ENCODE peak calls at places on chromosomes 4 and X, in five cellular contexts. B, J, K, L and X are unnamed samples.

GRCh38 chrX:138026211-138026610 is 460.3 kb downstream of the ZIC3 start:
- DNase-seq in J (no peak), B (no peak), L (peak; percentile 1), K (no peak), X (no peak)

GRCh38 chr4:2817701-2818350 is 24.9 kb downstream of the SH3BP2 start:
- DNase-seq in B (no peak), J (no peak), K (peak; percentile 61), L (no peak), X (peak; percentile 79)

GRCh38 chr4:158624889-158625478 is 46.7 kb downstream of the C4orf46 start:
- DNase-seq in L (peak; percentile 83), K (no peak), B (no peak), J (peak; percentile 48), X (no peak)

GRCh38 chrX:47634871-47635575 is 5.3 kb upstream of the CFP start:
- DNase-seq in K (no peak), B (no peak), L (no peak), J (no peak), X (no peak)

GRCh38 chr4:59380841-59381366 is 1819.2 kb upstream of the ADGRL3 start:
- DNase-seq in K (no peak), L (no peak), B (no peak), J (no peak), X (no peak)

GRCh38 chr4:4507923-4508322 is 33.9 kb downstream of the STX18 start:
- DNase-seq in J (no peak), K (no peak), L (no peak), B (no peak), X (no peak)

GRCh38 chrX:79330022-79330421 is 37.1 kb downstream of the ITM2A start:
- DNase-seq in B (no peak), K (no peak), J (no peak), L (no peak), X (no peak)

GRCh38 chrX:98931194-98931593 is 1478.9 kb downstream of the PCDH19 start:
- DNase-seq in L (no peak), J (no peak), B (no peak), K (no peak), X (no peak)

GRCh38 chr4:137384476-137384875 is 147.8 kb downstream of the PCDH18 start:
- DNase-seq in K (no peak), L (no peak), J (no peak), B (no peak), X (no peak)

GRCh38 chrX:1398431-1399340 is 6.8 kb upstream of the SLC25A6 start:
- DNase-seq in L (no peak), B (no peak), K (peak; percentile 23), J (no peak), X (peak; percentile 45)

GRCh38 chrX:53133400-53133799 is 39.5 kb downstream of the KANTR start:
- DNase-seq in J (no peak), L (no peak), B (no peak), K (no peak), X (no peak)

GRCh38 chrX:22081475-22082092 is 49.5 kb downstream of the PHEX start:
- DNase-seq in L (peak; percentile 73), K (no peak), B (peak; percentile 45), J (peak; percentile 52), X (peak; percentile 83)

GRCh38 chrX:10636337-10636736 is 16.0 kb upstream of the MID1 start:
- DNase-seq in K (no peak), L (peak; percentile 78), J (no peak), B (peak; percentile 23), X (no peak)

GRCh38 chr4:139901516-139902327 is 236.1 kb downstream of the MGST2 start:
- DNase-seq in B (no peak), J (no peak), L (peak; percentile 69), K (no peak), X (no peak)

GRCh38 chr4:185945238-185945637 is 123.7 kb upstream of the TLR3 start:
- DNase-seq in K (no peak), J (no peak), B (no peak), L (peak; percentile 20), X (no peak)

GRCh38 chrX:52574416-52575275 is 57.8 kb upstream of the XAGE1B start:
- DNase-seq in K (no peak), L (peak; percentile 61), B (no peak), J (peak; percentile 19), X (no peak)

GRCh38 chr4:153137168-153137567 is 67.1 kb upstream of the TRIM2 start:
- DNase-seq in B (peak; percentile 62), J (no peak), K (peak; percentile 44), L (peak; percentile 70), X (no peak)

GRCh38 chrX:73943572-73943899 is 360.4 kb upstream of the ZCCHC13 start:
- DNase-seq in J (no peak), L (no peak), B (no peak), K (no peak), X (no peak)

GRCh38 chr4:40749717-40750460 is at the start of gene NSUN7:
- DNase-seq in L (peak; percentile 27), K (peak; percentile 73), B (no peak), J (no peak), X (peak; percentile 79)

GRCh38 chr4:25406081-25406692 is 29.1 kb downstream of the ANAPC4 start:
- DNase-seq in L (peak; percentile 64), K (no peak), J (no peak), B (no peak), X (no peak)

GRCh38 chr4:109764376-109764775 is 34.5 kb upstream of the PLA2G12A start:
- DNase-seq in B (no peak), K (peak; percentile 24), J (no peak), L (no peak), X (no peak)

GRCh38 chr4:101956068-101956805 is 165.7 kb downstream of the BANK1 start:
- DNase-seq in J (no peak), K (no peak), B (no peak), L (no peak), X (no peak)

GRCh38 chr4:101961144-101961543 is 170.6 kb downstream of the BANK1 start:
- DNase-seq in J (no peak), B (no peak), K (no peak), L (no peak), X (no peak)

GRCh38 chr4:101958547-101958946 is 168.0 kb downstream of the BANK1 start:
- DNase-seq in K (no peak), J (no peak), L (no peak), B (no peak), X (no peak)

GRCh38 chr4:101954975-101955678 is 164.6 kb downstream of the BANK1 start:
- DNase-seq in B (no peak), J (no peak), L (no peak), K (no peak), X (no peak)

DNA sequence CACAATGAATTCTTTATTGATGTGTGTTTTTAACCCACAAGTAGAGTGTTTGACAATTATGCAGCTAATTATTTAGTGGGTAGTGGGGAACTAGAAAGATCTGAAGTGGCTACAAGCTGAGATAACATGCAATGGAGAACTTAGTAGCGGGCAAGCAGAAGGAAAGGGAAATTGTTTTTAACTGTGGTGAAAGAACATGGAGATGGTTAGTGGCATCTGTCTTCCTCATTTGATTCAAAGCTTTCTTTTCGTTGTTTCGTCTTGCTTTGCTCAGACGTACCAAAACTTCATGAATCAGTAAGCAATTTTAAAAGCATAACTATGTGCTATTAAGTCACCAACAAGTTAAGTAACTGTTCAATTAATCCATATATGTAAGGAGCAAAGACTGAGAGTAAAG is 169.9 kb downstream of the BANK1 start:
- DNase-seq in B (no peak), J (peak; percentile 39), L (no peak), K (no peak), X (no peak)
- H3K4me3 ChIP-seq in B (no peak overlapping the region), J (no peak overlapping the region), L (no peak overlapping the region), K (no peak overlapping the region), X (no peak overlapping the region)

GRCh38 chr4:103787057-103787456 is 67.3 kb upstream of the TACR3 start:
- DNase-seq in J (no peak), K (no peak), B (no peak), L (no peak), X (no peak)

GRCh38 chr4:103786014-103786413 is 66.2 kb upstream of the TACR3 start:
- DNase-seq in J (peak; percentile 31), B (no peak), K (no peak), L (peak; percentile 0), X (no peak)

GRCh38 chr4:103786593-103786992 is 66.8 kb upstream of the TACR3 start:
- DNase-seq in J (no peak), L (no peak), K (no peak), B (no peak), X (no peak)
- H3K27ac ChIP-seq in J (no peak overlapping the region), L (no peak overlapping the region), K (no peak overlapping the region), B (no peak overlapping the region), X (no peak overlapping the region)

DNA sequence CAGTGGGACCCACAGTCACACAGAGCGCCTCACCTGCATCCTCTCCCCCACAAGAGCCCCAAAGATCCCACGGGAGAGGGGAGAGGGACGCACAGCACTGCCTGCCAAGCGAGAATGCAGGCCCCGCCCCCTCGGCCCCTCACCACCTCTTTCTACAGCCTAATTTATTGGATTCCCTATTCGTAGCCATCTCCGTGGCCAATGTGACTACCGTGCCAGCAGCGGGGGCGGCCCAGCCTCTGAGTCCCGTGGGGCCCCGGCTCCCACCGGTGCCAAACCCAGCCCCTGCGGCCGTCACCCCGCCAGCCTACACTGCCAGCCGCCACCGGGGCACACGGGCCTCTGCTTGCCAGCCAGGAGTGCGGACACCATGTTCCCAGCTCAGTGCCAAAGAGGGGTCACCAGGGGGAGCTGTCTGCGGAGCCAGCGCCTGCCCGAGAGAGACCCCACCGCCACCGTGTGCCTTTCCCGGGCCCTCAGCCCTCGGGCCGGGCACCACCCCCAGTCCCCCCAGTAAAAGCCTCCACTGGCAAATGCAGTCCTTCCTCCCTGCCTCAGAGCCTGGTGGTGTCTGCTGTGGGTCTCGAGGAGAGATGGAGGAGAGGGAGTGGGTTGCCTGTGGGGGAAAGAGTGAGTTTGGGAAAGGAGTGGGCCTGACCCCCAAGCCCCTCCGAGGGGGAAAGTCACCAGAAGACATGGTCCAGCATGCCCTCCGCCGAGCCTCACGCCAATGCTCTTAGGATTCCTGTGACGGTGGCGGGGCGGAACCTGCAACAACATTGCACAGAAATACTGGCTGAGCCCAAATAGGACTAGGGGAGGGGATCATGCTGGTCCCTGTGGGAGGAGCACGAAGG is 19.6 kb upstream of the PLXNB3 start:
- DNase-seq in K (no peak), J (no peak), L (no peak), B (no peak), X (no peak)
- TF ChIP-seq CTCF in K (no peak), J (no peak), L (no peak), B (no peak), X (no peak)

DNA sequence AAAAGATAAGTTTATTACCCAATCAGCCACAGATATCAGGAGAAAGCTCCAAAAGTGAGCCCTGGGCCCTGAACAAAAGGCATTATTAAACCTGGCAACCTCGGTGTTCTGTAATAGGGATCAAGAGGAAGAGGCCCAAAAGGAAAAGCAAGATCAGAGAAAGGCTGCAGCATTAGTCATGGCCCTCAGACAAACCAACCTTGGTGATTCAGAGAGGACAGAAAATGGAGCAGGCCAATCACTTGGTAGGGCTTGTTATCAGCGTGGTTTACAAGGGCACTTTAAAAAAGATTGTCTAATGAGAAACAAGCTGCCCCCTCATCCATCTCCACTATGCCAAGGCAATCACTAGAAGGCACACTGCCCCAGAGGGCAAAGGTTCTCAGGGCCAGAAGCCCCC is 75.7 kb downstream of the AGTR2 start:
- DNase-seq in J (no peak), K (no peak), L (no peak), B (no peak), X (no peak)
- H3K4me3 ChIP-seq in J (no peak overlapping the region), K (no peak overlapping the region), L (no peak overlapping the region), B (no peak overlapping the region), X (no peak overlapping the region)

DNA sequence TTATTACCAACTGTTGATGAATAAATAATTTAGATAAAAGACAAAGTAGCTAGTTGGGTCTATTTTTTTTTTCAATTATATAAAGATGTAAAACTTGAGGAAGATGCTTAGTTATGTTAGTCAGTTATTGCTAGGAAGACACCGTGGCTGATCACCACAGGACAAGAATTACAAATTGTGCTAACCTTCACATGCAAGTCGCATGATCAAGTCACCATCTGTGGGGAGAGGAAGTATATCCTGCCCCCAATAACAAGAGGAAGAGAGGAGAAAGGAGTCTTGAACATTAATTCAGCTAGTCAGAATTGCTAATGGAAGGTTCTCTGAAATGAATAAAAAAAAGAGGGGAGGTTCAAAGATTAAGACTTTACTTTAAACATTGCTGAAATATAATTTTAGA is 52.3 kb downstream of the CPEB2 start:
- DNase-seq in L (no peak), B (no peak), K (no peak), J (no peak), X (no peak)
- H3K27ac ChIP-seq in L (no peak overlapping the region), B (no peak overlapping the region), K (no peak overlapping the region), J (no peak overlapping the region), X (no peak overlapping the region)